ENCODE peak calls at places on chromosomes 5 and 9, in nine cellular contexts. S is A549, Y is GM20000, V is lower leg skin, I is PC-9, D is omental fat pad, N is left lung, P is GM10248, B is ovary. A is an unnamed sample.

GRCh38 chr5:109028608-109029299 is 281.1 kb downstream of the FER start:
- DNase-seq in I (no peak), B (no peak), P (peak), N (no peak), Y (no peak), S (peak), D (no peak), V (no peak), A (no peak)

GRCh38 chr9:16626577-16627130 is 243.8 kb downstream of the BNC2 start:
- DNase-seq in I (peak), P (no peak), D (no peak), N (no peak), Y (no peak), V (peak), B (no peak), S (peak), A (no peak)

GRCh38 chr5:72817639-72818266 is 1.3 kb downstream of the TNPO1 start:
- DNase-seq in S (no peak), I (no peak), D (no peak), V (no peak), N (no peak), B (no peak), Y (no peak), P (no peak), A (no peak)

GRCh38 chr5:17241635-17242034 is 24.2 kb downstream of the BASP1 start:
- DNase-seq in Y (no peak), S (no peak), B (no peak), N (no peak), P (no peak), V (no peak), D (no peak), I (no peak), A (no peak)

GRCh38 chr9:117783828-117784227 is 79.6 kb downstream of the TLR4 start:
- DNase-seq in S (no peak), V (no peak), D (no peak), I (no peak), P (peak), Y (peak), N (no peak), B (no peak), A (peak)

GRCh38 chr5:40652441-40653220 is 27.1 kb upstream of the PTGER4 start:
- DNase-seq in S (no peak), B (no peak), N (no peak), V (no peak), I (no peak), D (no peak), Y (no peak), P (no peak), A (no peak)

GRCh38 chr5:41878598-41879305 is 8.5 kb upstream of the OXCT1 start:
- DNase-seq in D (no peak), B (no peak), N (no peak), Y (no peak), S (no peak), I (no peak), V (no peak), P (no peak), A (no peak)

GRCh38 chr9:124940521-124940893 is 376 bp downstream of the GOLGA1 start:
- DNase-seq in P (peak), D (peak), S (no peak), N (no peak), B (no peak), V (no peak), I (no peak), Y (peak), A (no peak)

GRCh38 chr9:131407717-131408195 is 13.9 kb downstream of the PRRC2B start:
- DNase-seq in S (peak), P (no peak), B (peak), I (no peak), D (no peak), V (no peak), Y (no peak), N (no peak), A (peak)

GRCh38 chr5:677131-678101 is 15.7 kb downstream of the TPPP start:
- DNase-seq in V (no peak), B (no peak), S (no peak), D (peak), P (no peak), Y (no peak), I (no peak), N (no peak), A (peak)

GRCh38 chr9:113215142-113215541 is 5.9 kb downstream of the FKBP15 start:
- DNase-seq in S (peak), P (no peak), Y (no peak), V (no peak), B (no peak), N (no peak), D (no peak), I (peak), A (no peak)

GRCh38 chr5:175060264-175060663 is 335.9 kb downstream of the MSX2 start:
- DNase-seq in P (peak), B (no peak), I (no peak), V (no peak), S (no peak), D (no peak), N (no peak), Y (peak), A (no peak)

GRCh38 chr5:111739423-111739822 is 17.6 kb downstream of the NREP start:
- DNase-seq in D (no peak), S (no peak), N (no peak), I (no peak), Y (no peak), B (no peak), P (no peak), V (no peak), A (no peak)
- TF ChIP-seq CTCF in D (no peak), S (no peak), N (no peak), I (no peak), Y (no peak), B (no peak), P (no peak), V (no peak), A (no peak)

GRCh38 chr5:168270446-168270845 is 21.0 kb upstream of the WWC1 start:
- DNase-seq in V (no peak), D (no peak), Y (no peak), P (no peak), N (no peak), S (peak), I (peak), B (no peak), A (no peak)

GRCh38 chr5:168269950-168270349 is 21.5 kb upstream of the WWC1 start:
- DNase-seq in D (no peak), I (peak), S (peak), B (no peak), N (no peak), P (no peak), Y (no peak), V (no peak), A (no peak)

GRCh38 chr5:168266016-168266415 is 25.4 kb upstream of the WWC1 start:
- DNase-seq in V (no peak), Y (no peak), I (no peak), B (no peak), N (no peak), P (no peak), D (no peak), S (no peak), A (no peak)

GRCh38 chr5:168273056-168273980 is 18.1 kb upstream of the WWC1 start:
- DNase-seq in V (no peak), S (no peak), N (no peak), D (no peak), I (no peak), P (no peak), B (no peak), Y (no peak), A (no peak)

DNA sequence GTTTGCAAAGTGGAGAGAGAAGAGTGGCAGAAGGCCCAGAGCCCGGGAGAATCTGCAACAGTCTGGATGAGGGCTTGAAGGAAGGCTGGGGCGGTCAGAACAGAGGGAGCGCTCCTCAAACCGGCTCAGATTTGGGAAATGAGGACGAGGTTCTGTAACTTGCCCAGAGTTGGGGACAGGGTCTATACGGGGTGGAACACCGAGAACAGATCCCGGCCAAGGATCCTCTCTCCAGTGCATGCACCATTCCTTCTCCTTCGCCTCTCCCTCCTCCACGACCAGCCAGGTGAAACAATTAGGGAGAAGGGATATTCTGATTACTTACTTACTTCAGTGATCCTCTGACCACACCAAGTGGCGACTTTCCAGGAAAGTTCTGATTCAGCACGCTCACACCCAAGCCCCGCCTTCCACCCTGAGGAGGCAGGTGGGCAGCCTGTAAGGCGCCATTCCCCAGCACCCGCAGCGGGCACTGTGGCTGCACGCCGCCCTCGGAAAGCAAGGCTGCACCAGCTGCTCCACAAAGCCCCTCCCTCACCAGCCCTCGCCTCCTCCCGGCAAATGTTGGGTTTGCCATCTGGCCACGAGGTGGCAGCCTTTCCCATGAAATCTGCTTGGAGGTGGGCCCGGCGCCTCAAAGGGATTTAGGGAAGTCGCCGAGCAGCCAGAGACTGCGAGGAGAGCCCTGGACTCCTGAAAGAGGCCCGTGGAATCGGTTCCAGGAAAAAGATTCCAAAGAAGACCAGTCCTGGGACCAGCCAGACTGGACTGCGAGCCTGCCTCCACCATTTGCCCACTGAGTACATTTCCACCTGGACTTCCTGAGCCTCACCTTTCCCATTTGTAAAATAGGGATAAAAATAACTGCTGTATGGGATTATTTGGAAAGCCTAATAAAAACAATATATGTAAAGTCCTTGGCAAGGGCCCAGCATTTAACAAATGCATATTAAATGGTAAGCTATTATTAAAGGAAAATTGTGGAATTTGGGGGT is 22.2 kb upstream of the WWC1 start:
- DNase-seq in S (peak), Y (peak), N (peak), D (peak), I (peak), B (peak), P (peak), V (peak), A (peak)
- TF ChIP-seq CTCF in S (peak), Y (peak), N (peak), D (no peak), I (peak), B (peak), P (peak), V (peak), A (peak)

GRCh38 chr9:121294866-121295661 is 27.1 kb downstream of the GSN start:
- DNase-seq in S (no peak), Y (no peak), I (no peak), V (peak), B (peak), N (no peak), P (no peak), D (no peak), A (no peak)

GRCh38 chr9:121296213-121297127 is 28.5 kb downstream of the GSN start:
- DNase-seq in N (no peak), B (peak), D (no peak), P (no peak), V (no peak), S (no peak), I (no peak), Y (no peak), A (no peak)

GRCh38 chr9:121292801-121293241 is 24.9 kb downstream of the GSN start:
- DNase-seq in Y (no peak), B (peak), V (no peak), I (no peak), D (no peak), S (no peak), N (no peak), P (no peak), A (no peak)

GRCh38 chr9:121295662-121296191 is 27.8 kb downstream of the GSN start:
- DNase-seq in P (no peak), B (no peak), D (no peak), V (no peak), S (no peak), Y (no peak), N (no peak), I (no peak), A (no peak)

DNA sequence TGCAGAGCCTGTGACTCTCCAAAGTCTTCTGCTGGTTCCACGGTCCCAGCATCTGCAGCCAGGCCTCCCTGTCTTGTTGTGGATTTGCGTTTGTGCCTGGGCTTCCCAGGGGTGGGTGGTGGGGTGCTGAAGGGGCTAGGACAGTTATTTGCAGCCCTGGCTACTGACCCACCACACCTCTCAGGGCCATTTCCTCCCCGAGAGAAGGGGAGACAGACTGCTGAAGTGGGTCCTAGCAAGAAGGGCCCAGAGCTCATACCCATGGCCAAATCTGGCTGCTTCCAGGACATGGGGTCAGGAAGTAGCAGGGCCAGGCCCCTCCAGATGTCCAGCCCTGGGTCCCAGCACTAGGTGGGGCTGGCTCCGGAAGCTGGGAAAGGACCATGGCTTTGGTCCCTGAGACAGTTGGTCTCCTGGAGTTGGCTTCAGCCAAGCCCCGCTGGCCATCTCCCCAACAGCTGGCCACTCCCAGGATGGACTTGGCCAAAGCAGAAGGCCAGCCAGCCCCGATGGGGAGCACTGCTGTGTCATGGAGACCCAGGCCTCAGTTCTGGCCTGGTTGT is 26.3 kb downstream of the GSN start:
- DNase-seq in P (no peak), S (no peak), V (no peak), I (no peak), Y (no peak), N (no peak), D (no peak), B (peak), A (no peak)
- TF ChIP-seq CTCF in P (no peak), S (no peak), V (no peak), I (no peak), Y (no peak), N (no peak), D (no peak), B (no peak), A (no peak)

GRCh38 chr5:66503203-66503789 is 92.9 kb upstream of the MAST4 start:
- DNase-seq in Y (no peak), V (no peak), B (no peak), P (no peak), I (no peak), D (no peak), S (no peak), N (peak), A (no peak)

GRCh38 chr5:66494437-66494836 is 101.8 kb upstream of the MAST4 start:
- DNase-seq in N (no peak), I (no peak), D (no peak), Y (no peak), S (no peak), B (no peak), P (peak), V (no peak), A (no peak)

DNA sequence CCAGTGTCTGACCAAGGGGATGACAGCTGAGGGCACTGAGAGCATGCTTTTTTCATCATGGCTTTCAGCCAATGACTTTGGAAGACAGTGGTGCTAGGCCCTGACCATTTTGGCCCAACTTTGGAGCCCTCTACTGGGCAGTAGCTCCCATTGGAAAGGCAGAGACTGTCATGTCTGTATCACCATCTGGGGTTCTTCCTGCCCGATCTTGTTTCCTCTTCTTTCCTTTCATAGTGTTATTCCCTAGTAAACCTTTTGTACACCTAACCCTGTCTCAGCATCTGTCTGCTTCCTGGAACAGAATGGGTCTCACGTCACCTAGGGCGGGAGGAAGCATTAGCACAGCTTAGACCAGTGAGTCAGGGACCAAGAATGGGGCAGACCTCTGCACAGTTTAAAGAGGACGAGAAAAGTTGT is 97.4 kb upstream of the MAST4 start:
- DNase-seq in V (no peak), D (no peak), N (no peak), B (no peak), S (peak), P (peak), I (no peak), Y (peak), A (no peak)
- TF ChIP-seq CTCF in V (no peak), D (no peak), N (no peak), B (no peak), S (no peak), P (peak), I (no peak), Y (peak), A (no peak)

DNA sequence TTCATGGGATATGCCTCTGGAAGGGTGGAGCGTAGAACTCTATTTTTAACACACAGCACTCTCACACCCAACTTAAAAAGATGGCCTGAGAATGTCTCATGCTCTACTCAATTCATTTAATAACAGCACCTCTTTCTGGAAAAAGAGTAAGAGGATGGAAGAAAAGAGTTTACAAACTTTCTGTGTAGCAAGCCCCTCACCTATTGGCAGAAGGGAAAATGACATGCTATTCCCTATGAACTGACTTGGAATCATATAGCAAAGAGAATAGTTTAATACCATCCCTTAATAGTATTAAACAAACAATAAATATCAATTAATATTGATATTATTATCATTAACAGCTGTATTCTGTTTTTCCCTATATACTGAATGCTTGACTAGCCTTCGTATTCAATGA is 233.3 kb downstream of the KCTD16 start:
- DNase-seq in I (no peak), N (no peak), V (no peak), D (no peak), Y (no peak), B (no peak), S (no peak), P (no peak), A (no peak)
- TF ChIP-seq CTCF in I (no peak), N (no peak), V (no peak), D (no peak), Y (no peak), B (no peak), S (no peak), P (no peak), A (no peak)

GRCh38 chr5:34826347-34826746 is 12.6 kb upstream of the TTC23L start:
- DNase-seq in Y (no peak), D (no peak), N (no peak), V (no peak), P (no peak), B (no peak), I (no peak), S (no peak), A (no peak)
- TF ChIP-seq CTCF in Y (no peak), D (no peak), N (no peak), V (no peak), P (no peak), B (no peak), I (no peak), S (no peak), A (no peak)

DNA sequence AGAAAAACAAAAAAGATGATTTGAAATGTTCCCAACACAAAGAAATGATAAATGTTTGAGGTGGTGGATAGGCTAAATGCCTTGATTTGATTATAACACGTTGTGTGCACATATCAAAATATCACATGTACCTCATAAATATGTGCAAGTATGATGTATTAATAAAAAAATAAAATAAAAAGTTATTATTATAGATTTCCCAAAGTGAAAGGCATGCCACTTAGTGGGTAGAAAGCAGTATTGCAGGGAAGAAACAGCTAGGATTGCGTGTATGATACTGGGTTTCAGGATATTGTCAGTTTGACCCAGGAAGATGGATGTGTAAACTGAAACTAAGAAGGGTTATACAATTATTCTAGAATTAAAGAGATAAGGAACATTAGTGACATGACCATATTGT is 3.6 kb upstream of the TMEM38B start:
- DNase-seq in D (no peak), I (no peak), Y (no peak), B (no peak), V (no peak), P (no peak), S (peak), N (no peak), A (no peak)
- TF ChIP-seq CTCF in D (no peak), I (peak), Y (no peak), B (no peak), V (no peak), P (peak), S (peak), N (peak), A (no peak)

DNA sequence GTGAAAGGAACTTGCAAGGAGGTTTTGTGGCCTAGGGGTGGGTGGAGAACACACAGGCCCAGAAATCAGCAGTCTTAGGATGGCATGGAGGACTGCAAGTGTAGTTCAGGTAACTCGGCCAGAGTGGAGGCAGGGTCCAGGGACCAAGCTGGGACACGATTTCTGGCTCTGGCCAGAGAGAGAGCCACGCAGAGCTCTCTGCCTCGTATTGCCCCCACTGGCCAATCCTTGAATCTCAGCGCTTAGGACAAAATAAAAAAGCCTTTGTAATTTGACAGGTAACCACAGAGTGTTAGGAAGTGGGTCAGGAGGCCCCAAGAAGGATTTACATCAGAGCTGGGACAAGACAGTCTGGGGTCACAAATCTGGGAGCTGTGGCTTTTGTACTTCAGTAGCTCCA is 11.7 kb downstream of the MAP3K1 start:
- DNase-seq in V (no peak), P (no peak), N (no peak), Y (no peak), D (no peak), B (no peak), S (peak), I (peak), A (no peak)
- TF ChIP-seq CTCF in V (no peak), P (no peak), N (no peak), Y (no peak), D (no peak), B (no peak), S (no peak), I (peak), A (peak)

A was measured in natural killer cell.